ENCODE peak calls at places on chromosomes 6 and 20, in nine cellular contexts. T, M, A, L, I, Z, S, N and G are unnamed samples.

GRCh38 chr20:25006431-25007167 is 14.0 kb upstream of the APMAP start:
- DNase-seq in T (no peak), M (no peak), A (no peak), L (no peak), I (no peak), Z (no peak), S (no peak), N (no peak), G (no peak)

GRCh38 chr20:57656821-57657536 is 36.8 kb upstream of the ZBP1 start:
- DNase-seq in T (peak; percentile 5), M (peak; percentile 9), A (no peak), L (no peak), I (peak; percentile 4), Z (no peak), S (no peak), N (peak; percentile 1), G (no peak)

GRCh38 chr6:11429577-11429976 is 108.0 kb upstream of the TMEM170B start:
- DNase-seq in T (no peak), M (no peak), A (peak; percentile 93), L (peak; percentile 93), I (no peak), Z (no peak), S (peak; percentile 54), N (no peak), G (no peak)

GRCh38 chr20:33443006-33443511 is 504 bp downstream of the SNTA1 start:
- DNase-seq in T (peak; percentile 32), M (peak; percentile 55), A (no peak), L (no peak), I (no peak), Z (no peak), S (peak; percentile 24), N (peak; percentile 29), G (no peak)

GRCh38 chr6:55950071-55950814 is 74.9 kb upstream of the BMP5 start:
- DNase-seq in T (no peak), M (no peak), A (no peak), L (no peak), I (no peak), Z (no peak), S (no peak), N (no peak), G (no peak)

GRCh38 chr6:131101911-131102680 is 33.2 kb upstream of the AKAP7 start:
- DNase-seq in T (no peak), M (no peak), A (peak; percentile 59), L (no peak), I (no peak), Z (no peak), S (no peak), N (no peak), G (peak; percentile 40)

GRCh38 chr6:134145786-134146185 is 93.4 kb upstream of the SLC2A12 start:
- DNase-seq in T (no peak), M (no peak), A (peak; percentile 40), L (no peak), I (peak; percentile 44), Z (no peak), S (peak; percentile 17), N (no peak), G (peak; percentile 84)

GRCh38 chr20:3622411-3622810 is 40.8 kb downstream of the GFRA4 start:
- DNase-seq in T (no peak), M (no peak), A (no peak), L (no peak), I (no peak), Z (no peak), S (no peak), N (no peak), G (no peak)

GRCh38 chr6:130945401-130945919 is 117.6 kb downstream of the EPB41L2 start:
- DNase-seq in T (no peak), M (no peak), A (peak; percentile 55), L (no peak), I (no peak), Z (no peak), S (no peak), N (no peak), G (peak; percentile 88)

GRCh38 chr6:14231071-14231483 is 113.5 kb downstream of the CD83 start:
- DNase-seq in T (no peak), M (no peak), A (no peak), L (no peak), I (no peak), Z (no peak), S (no peak), N (no peak), G (no peak)

GRCh38 chr6:34491091-34491430 is 25.2 kb downstream of the PACSIN1 start:
- DNase-seq in T (no peak), M (peak; percentile 30), A (peak; percentile 13), L (no peak), I (peak; percentile 69), Z (no peak), S (no peak), N (peak; percentile 10), G (peak; percentile 56)

DNA sequence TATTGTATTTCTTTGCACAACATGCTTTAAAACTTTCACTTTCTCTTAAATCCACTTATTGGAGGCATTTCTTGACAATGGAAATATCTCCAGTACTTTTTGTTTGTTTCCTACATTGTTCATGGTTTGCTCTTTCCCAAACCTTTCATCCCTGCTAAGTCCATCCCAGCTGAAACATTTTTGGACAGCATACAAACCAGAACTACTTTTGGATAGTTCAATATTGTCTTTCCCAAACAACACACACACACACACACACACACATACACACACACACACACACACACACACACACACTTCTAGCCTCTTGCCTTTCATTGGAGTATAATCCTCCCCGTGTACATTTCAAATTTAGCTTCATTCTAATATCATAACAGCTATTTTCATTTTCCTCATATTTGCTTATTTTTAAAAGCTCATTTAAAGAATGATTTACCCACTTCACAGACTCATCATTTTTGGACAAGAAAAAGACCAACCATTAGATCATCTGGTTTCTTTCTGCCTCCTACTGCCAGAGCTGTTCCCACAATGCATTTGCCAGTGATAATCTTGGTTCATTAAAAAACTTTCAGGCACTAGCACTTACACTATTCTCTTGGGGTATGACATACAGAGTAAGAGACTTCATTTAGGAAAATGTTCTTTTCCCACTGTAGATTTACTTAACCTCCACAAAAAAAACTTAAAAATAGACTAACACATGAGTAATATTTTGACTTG is 248.1 kb downstream of the CD109 start:
- DNase-seq in T (no peak), M (no peak), A (no peak), L (no peak), I (no peak), Z (no peak), S (no peak), N (no peak), G (peak; percentile 8)
- TF ChIP-seq CTCF in T (no peak), M (no peak), A (no peak), L (no peak), I (no peak), Z (no peak), S (no peak), N (no peak), G (no peak)

DNA sequence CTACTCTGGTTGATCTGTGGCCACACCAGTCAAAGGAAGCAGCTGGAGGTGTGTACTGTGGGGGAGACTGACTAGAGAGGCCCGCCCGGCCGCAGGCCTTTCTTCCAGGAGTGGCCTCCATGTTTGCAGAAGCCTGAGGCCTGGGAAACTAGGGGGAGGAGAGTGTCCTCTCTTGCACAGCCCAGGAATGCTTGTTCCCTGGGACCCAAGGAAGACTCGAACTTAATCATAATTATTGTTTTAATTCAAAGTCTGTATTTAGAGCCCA is 23.1 kb downstream of the BNIP5 start:
- DNase-seq in T (no peak), M (no peak), A (no peak), L (no peak), I (no peak), Z (no peak), S (no peak), N (no peak), G (no peak)
- H3K4me3 ChIP-seq in T (no peak overlapping the region), M (no peak overlapping the region), A (no peak overlapping the region), L (no peak overlapping the region), I (no peak overlapping the region), Z (no peak overlapping the region), S (no peak overlapping the region), N (no peak overlapping the region), G (no peak overlapping the region)

DNA sequence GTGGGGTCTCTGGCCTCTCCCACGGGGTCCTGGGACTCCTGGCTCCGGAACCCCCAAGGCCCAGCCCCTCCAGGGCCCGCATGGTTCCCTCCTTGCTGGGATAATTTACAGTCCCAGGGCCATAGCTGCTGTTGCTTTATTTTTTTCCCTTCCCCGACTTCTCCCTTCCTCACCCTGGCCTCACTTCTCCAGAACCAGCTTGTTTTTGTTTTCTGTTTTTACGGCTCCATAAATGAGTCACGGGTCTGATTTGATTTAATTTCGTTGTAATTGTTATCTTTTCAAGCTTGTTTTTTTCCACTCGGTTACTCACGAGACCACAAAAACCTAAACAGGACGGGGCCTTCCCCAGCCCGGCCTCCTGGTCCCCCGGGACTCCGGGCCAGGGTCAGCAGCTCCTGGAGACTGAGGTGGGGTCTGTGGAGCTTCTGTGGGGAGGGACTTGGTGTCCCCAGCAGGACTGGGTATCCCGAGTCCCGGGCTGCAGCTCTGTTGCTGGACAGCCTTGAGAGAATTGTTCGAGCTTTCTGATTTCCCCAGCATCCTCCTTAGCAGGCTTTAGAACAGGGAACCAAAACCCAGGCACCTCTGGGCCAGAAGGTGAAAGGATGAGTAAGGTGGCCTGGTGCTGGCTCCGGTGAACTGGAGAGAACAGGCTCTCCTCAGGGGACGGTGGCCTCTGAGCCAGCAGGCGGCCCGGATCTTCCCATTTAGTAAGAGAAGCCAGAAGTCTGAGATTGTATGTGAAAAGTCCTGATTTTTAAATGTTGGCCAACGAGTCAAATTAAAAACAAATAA is 94.9 kb downstream of the CEBPB start:
- DNase-seq in T (no peak), M (no peak), A (peak; percentile 71), L (peak; percentile 45), I (no peak), Z (no peak), S (peak; percentile 80), N (no peak), G (peak; percentile 66)
- TF ChIP-seq CTCF in T (no peak), M (peak; percentile 15), A (no peak), L (no peak), I (no peak), Z (no peak), S (no peak), N (no peak), G (peak; percentile 10)

GRCh38 chr20:63257629-63258028 is 3.4 kb upstream of the NKAIN4 start:
- DNase-seq in T (no peak), M (no peak), A (no peak), L (no peak), I (no peak), Z (no peak), S (no peak), N (no peak), G (no peak)

GRCh38 chr20:63254536-63255384 is 497 bp upstream of the NKAIN4 start:
- DNase-seq in T (no peak), M (no peak), A (no peak), L (no peak), I (peak; percentile 51), Z (no peak), S (no peak), N (no peak), G (no peak)

GRCh38 chr20:63256954-63257353 is 2.7 kb upstream of the NKAIN4 start:
- DNase-seq in T (no peak), M (no peak), A (no peak), L (no peak), I (no peak), Z (no peak), S (no peak), N (no peak), G (no peak)

GRCh38 chr20:63254237-63254535 is at the start of gene NKAIN4:
- DNase-seq in T (no peak), M (no peak), A (no peak), L (no peak), I (no peak), Z (no peak), S (no peak), N (no peak), G (no peak)

GRCh38 chr20:63255911-63256704 is 1.8 kb upstream of the NKAIN4 start:
- DNase-seq in T (no peak), M (no peak), A (no peak), L (no peak), I (no peak), Z (no peak), S (peak; percentile 12), N (no peak), G (no peak)
- H3K4me3 ChIP-seq in T (no peak overlapping the region), M (no peak overlapping the region), A (no peak overlapping the region), L (no peak overlapping the region), I (no peak overlapping the region), Z (no peak overlapping the region), S (no peak overlapping the region), N (no peak overlapping the region), G (no peak overlapping the region)